ENCODE peak calls at places on chromosomes 4 and X, in ten cellular contexts. R, N, S, Y, E, Q, D, Z, K and T are unnamed samples.

GRCh38 chr4:36502350-36502749 is 220.9 kb downstream of the DTHD1 start:
- DNase-seq in R (no peak), N (no peak), S (no peak), Y (no peak), E (no peak), Q (no peak), D (no peak), Z (no peak), K (no peak), T (no peak)

GRCh38 chrX:19579485-19579884 is 64.2 kb upstream of the MAP3K15 start:
- DNase-seq in R (no peak), N (no peak), S (no peak), Y (no peak), E (no peak), Q (peak), D (peak), Z (no peak), K (peak), T (no peak)

GRCh38 chr4:119286377-119287002 is 35.4 kb downstream of the FABP2 start:
- DNase-seq in R (no peak), N (no peak), S (no peak), Y (peak), E (no peak), Q (peak), D (peak), Z (no peak), K (peak), T (peak)

GRCh38 chrX:18895157-18895952 is 88.6 kb downstream of the PHKA2 start:
- DNase-seq in R (no peak), N (peak), S (peak), Y (no peak), E (no peak), Q (peak), D (no peak), Z (peak), K (no peak), T (no peak)

GRCh38 chr4:141576585-141577110 is 59.7 kb upstream of the IL15 start:
- DNase-seq in R (no peak), N (no peak), S (no peak), Y (no peak), E (no peak), Q (no peak), D (no peak), Z (no peak), K (no peak), T (peak)

GRCh38 chrX:69093960-69094935 is 71.0 kb downstream of the PJA1 start:
- DNase-seq in R (peak), N (no peak), S (peak), Y (peak), E (no peak), Q (peak), D (peak), Z (peak), K (peak), T (peak)

GRCh38 chr4:52966172-52966571 is 104.1 kb downstream of the RASL11B start:
- DNase-seq in R (no peak), N (no peak), S (no peak), Y (no peak), E (no peak), Q (no peak), D (no peak), Z (no peak), K (no peak), T (no peak)

GRCh38 chr4:106365613-106366012 is 3.0 kb downstream of the GIMD1 start:
- DNase-seq in R (no peak), N (no peak), S (no peak), Y (peak), E (no peak), Q (peak), D (peak), Z (no peak), K (peak), T (no peak)

GRCh38 chr4:16498978-16499377 is 272.7 kb upstream of the TAPT1 start:
- DNase-seq in R (no peak), N (no peak), S (no peak), Y (no peak), E (no peak), Q (no peak), D (no peak), Z (no peak), K (no peak), T (no peak)

GRCh38 chr4:51963871-51964513 is 56.2 kb downstream of the LRRC66 start:
- DNase-seq in R (no peak), N (no peak), S (no peak), Y (no peak), E (no peak), Q (no peak), D (no peak), Z (no peak), K (no peak), T (no peak)

GRCh38 chr4:25750874-25751273 is 95.2 kb downstream of the SLC34A2 start:
- DNase-seq in R (no peak), N (no peak), S (no peak), Y (no peak), E (no peak), Q (no peak), D (no peak), Z (no peak), K (no peak), T (no peak)

GRCh38 chr4:113397114-113397701 is 347.8 kb downstream of the ANK2 start:
- DNase-seq in R (no peak), N (peak), S (no peak), Y (peak), E (no peak), Q (peak), D (peak), Z (no peak), K (peak), T (no peak)

GRCh38 chr4:17400696-17401095 is 111.2 kb downstream of the QDPR start:
- DNase-seq in R (no peak), N (no peak), S (no peak), Y (no peak), E (no peak), Q (peak), D (no peak), Z (no peak), K (no peak), T (no peak)

GRCh38 chr4:821631-822030 is 4.3 kb downstream of the CPLX1 start:
- DNase-seq in R (no peak), N (no peak), S (no peak), Y (no peak), E (no peak), Q (no peak), D (no peak), Z (no peak), K (no peak), T (no peak)

GRCh38 chr4:121139533-121140222 is 24.4 kb downstream of the TNIP3 start:
- DNase-seq in R (no peak), N (no peak), S (no peak), Y (peak), E (no peak), Q (peak), D (peak), Z (no peak), K (peak), T (no peak)

GRCh38 chrX:139905041-139905440 is 27.8 kb downstream of the ATP11C start:
- DNase-seq in R (no peak), N (no peak), S (no peak), Y (no peak), E (no peak), Q (no peak), D (peak), Z (no peak), K (peak), T (no peak)

GRCh38 chr4:20658456-20658855 is 41.8 kb upstream of the PACRGL start:
- DNase-seq in R (no peak), N (no peak), S (no peak), Y (no peak), E (no peak), Q (no peak), D (no peak), Z (no peak), K (no peak), T (no peak)

GRCh38 chrX:100829730-100830129 is 9.5 kb downstream of the CSTF2 start:
- DNase-seq in R (no peak), N (no peak), S (no peak), Y (peak), E (no peak), Q (no peak), D (peak), Z (no peak), K (peak), T (no peak)

GRCh38 chr4:118968006-118968405 is 79.4 kb downstream of the SYNPO2 start:
- DNase-seq in R (peak), N (peak), S (no peak), Y (peak), E (no peak), Q (peak), D (peak), Z (no peak), K (peak), T (peak)

GRCh38 chr4:41420576-41420975 is 117.4 kb upstream of the LIMCH1 start:
- DNase-seq in R (no peak), N (no peak), S (peak), Y (no peak), E (no peak), Q (no peak), D (no peak), Z (no peak), K (no peak), T (no peak)

GRCh38 chr4:83320548-83320947 is 14.1 kb downstream of the HPSE start:
- DNase-seq in R (peak), N (peak), S (no peak), Y (peak), E (no peak), Q (peak), D (peak), Z (no peak), K (peak), T (peak)

GRCh38 chr4:128354205-128354821 is 66.7 kb upstream of the PGRMC2 start:
- DNase-seq in R (no peak), N (no peak), S (no peak), Y (peak), E (no peak), Q (peak), D (peak), Z (no peak), K (peak), T (no peak)

GRCh38 chr4:85474818-85475630 is at the start of gene ARHGAP24:
- DNase-seq in R (peak), N (peak), S (no peak), Y (peak), E (peak), Q (peak), D (peak), Z (peak), K (peak), T (peak)

GRCh38 chrX:107654778-107655761 is 26.8 kb downstream of the PRPS1 start:
- DNase-seq in R (peak), N (peak), S (peak), Y (peak), E (peak), Q (peak), D (peak), Z (peak), K (peak), T (no peak)

GRCh38 chrX:47171996-47172395 is 21.6 kb upstream of the UBA1 start:
- DNase-seq in R (no peak), N (no peak), S (no peak), Y (no peak), E (no peak), Q (no peak), D (no peak), Z (no peak), K (no peak), T (no peak)

GRCh38 chrX:118577041-118577440 is 81.4 kb downstream of the DOCK11 start:
- DNase-seq in R (no peak), N (no peak), S (peak), Y (no peak), E (no peak), Q (no peak), D (no peak), Z (peak), K (no peak), T (no peak)

GRCh38 chr4:114905017-114905416 is 208.4 kb downstream of the NDST4 start:
- DNase-seq in R (no peak), N (no peak), S (no peak), Y (no peak), E (no peak), Q (no peak), D (no peak), Z (peak), K (no peak), T (no peak)

GRCh38 chr4:164357957-164358356 is 396.0 kb upstream of the SMIM31 start:
- DNase-seq in R (no peak), N (no peak), S (no peak), Y (no peak), E (no peak), Q (no peak), D (peak), Z (no peak), K (no peak), T (no peak)

GRCh38 chr4:40555176-40555900 is 74.3 kb downstream of the RBM47 start:
- DNase-seq in R (no peak), N (no peak), S (no peak), Y (no peak), E (no peak), Q (no peak), D (no peak), Z (no peak), K (no peak), T (no peak)

GRCh38 chr4:150960079-150960478 is 55.0 kb downstream of the LRBA start:
- DNase-seq in R (no peak), N (no peak), S (no peak), Y (no peak), E (no peak), Q (peak), D (peak), Z (peak), K (peak), T (no peak)

GRCh38 chr4:13543648-13544555 is at the start of gene NKX3-2:
- DNase-seq in R (no peak), N (no peak), S (no peak), Y (no peak), E (peak), Q (peak), D (peak), Z (peak), K (peak), T (no peak)

GRCh38 chr4:138252551-138252950 is 10.4 kb upstream of the SLC7A11 start:
- DNase-seq in R (no peak), N (no peak), S (no peak), Y (no peak), E (no peak), Q (no peak), D (no peak), Z (no peak), K (no peak), T (no peak)

GRCh38 chr4:165761968-165762367 is 111.1 kb upstream of the TLL1 start:
- DNase-seq in R (no peak), N (no peak), S (no peak), Y (no peak), E (no peak), Q (no peak), D (peak), Z (peak), K (no peak), T (no peak)

GRCh38 chr4:100820249-100820648 is 302.4 kb upstream of the EMCN start:
- DNase-seq in R (no peak), N (no peak), S (no peak), Y (no peak), E (no peak), Q (no peak), D (no peak), Z (no peak), K (no peak), T (peak)

GRCh38 chrX:18252644-18253359 is 32.1 kb upstream of the BEND2 start:
- DNase-seq in R (no peak), N (no peak), S (no peak), Y (peak), E (no peak), Q (peak), D (peak), Z (no peak), K (peak), T (no peak)

GRCh38 chr4:27217261-27217769 is 356.7 kb downstream of the STIM2 start:
- DNase-seq in R (peak), N (no peak), S (no peak), Y (peak), E (no peak), Q (peak), D (peak), Z (no peak), K (no peak), T (peak)

GRCh38 chr4:76365636-76366035 is 55.3 kb downstream of the CCDC158 start:
- DNase-seq in R (no peak), N (no peak), S (no peak), Y (no peak), E (no peak), Q (no peak), D (peak), Z (no peak), K (no peak), T (no peak)

GRCh38 chr4:39528056-39528465 is 822 bp upstream of the UGDH start:
- DNase-seq in R (no peak), N (peak), S (no peak), Y (no peak), E (no peak), Q (peak), D (peak), Z (peak), K (peak), T (no peak)